ENCODE peak calls at places on chromosome 4, in seven cellular contexts. B is fibroblast of the aortic adventitia, V is T-helper 9 cell, W is small intestine, I is pancreas, C is germinal center, O is uterus. M is an unnamed sample.

GRCh38 chr4:11483076-11483475 is 54.4 kb upstream of the HS3ST1 start:
- DNase-seq in V (no peak), I (no peak), B (peak), O (no peak), W (no peak), C (no peak), M (no peak)

GRCh38 chr4:127995776-127996175 is 30.6 kb downstream of the ABHD18 start:
- DNase-seq in W (no peak), B (no peak), O (no peak), I (no peak), C (no peak), V (no peak), M (no peak)

GRCh38 chr4:123110147-123110546 is 187.8 kb upstream of the NUDT6 start:
- DNase-seq in V (no peak), O (no peak), B (peak), W (no peak), C (no peak), I (no peak), M (no peak)

GRCh38 chr4:56972832-56973231 is 4.6 kb downstream of the NOA1 start:
- DNase-seq in C (no peak), W (no peak), O (no peak), V (no peak), I (no peak), B (no peak), M (no peak)

GRCh38 chr4:102826890-102827673 is at the start of gene UBE2D3:
- DNase-seq in B (peak), C (peak), V (peak), I (peak), W (peak), O (peak), M (peak)

GRCh38 chr4:84319124-84319523 is 180.0 kb downstream of the NKX6-1 start:
- DNase-seq in I (no peak), B (peak), V (no peak), C (no peak), O (no peak), W (no peak), M (peak)

GRCh38 chr4:168480991-168481588 is 798 bp upstream of the DDX60L start:
- DNase-seq in I (no peak), B (peak), C (peak), V (peak), O (no peak), W (peak), M (no peak)

GRCh38 chr4:57190651-57191481 is 80.7 kb upstream of the IGFBP7 start:
- DNase-seq in B (peak), V (peak), C (peak), O (no peak), I (no peak), W (peak), M (no peak)

GRCh38 chr4:2248821-2249261 is 6.9 kb upstream of the HAUS3 start:
- DNase-seq in C (no peak), V (no peak), I (peak), O (no peak), W (no peak), B (no peak), M (peak)

GRCh38 chr4:7956306-7957112 is 16.8 kb upstream of the AFAP1 start:
- DNase-seq in O (peak), I (no peak), C (no peak), V (no peak), B (peak), W (no peak), M (no peak)

GRCh38 chr4:169260217-169260866 is 10.4 kb downstream of the SH3RF1 start:
- DNase-seq in C (no peak), O (no peak), W (no peak), I (no peak), V (no peak), B (no peak), M (no peak)

GRCh38 chr4:73674451-73674919 is 54.2 kb upstream of the RASSF6 start:
- DNase-seq in O (no peak), W (no peak), C (no peak), V (no peak), I (no peak), B (no peak), M (no peak)

GRCh38 chr4:116427666-116428065 is 657.7 kb downstream of the TRAM1L1 start:
- DNase-seq in I (no peak), V (no peak), W (no peak), B (no peak), O (no peak), C (no peak), M (no peak)

GRCh38 chr4:150283689-150284088 is 205.4 kb downstream of the DCLK2 start:
- DNase-seq in V (no peak), W (no peak), O (no peak), B (peak), I (no peak), C (no peak), M (no peak)

GRCh38 chr4:98232202-98232601 is 29.0 kb upstream of the RAP1GDS1 start:
- DNase-seq in O (no peak), I (no peak), W (no peak), V (no peak), B (peak), C (no peak), M (no peak)

GRCh38 chr4:74555231-74555630 is 110.3 kb downstream of the AREG start:
- DNase-seq in V (no peak), B (peak), I (no peak), W (no peak), O (no peak), C (no peak), M (no peak)

GRCh38 chr4:121758896-121759568 is 5.9 kb downstream of the SMIM43 start:
- DNase-seq in W (no peak), B (peak), I (no peak), V (no peak), C (no peak), O (no peak), M (no peak)

GRCh38 chr4:74266081-74266480 is 42.2 kb upstream of the EPGN start:
- DNase-seq in I (no peak), W (no peak), C (no peak), V (no peak), B (peak), O (no peak), M (no peak)

GRCh38 chr4:37635155-37635554 is 51.0 kb downstream of the RELL1 start:
- DNase-seq in V (no peak), O (no peak), C (no peak), W (no peak), I (no peak), B (no peak), M (no peak)

GRCh38 chr4:610411-611261 is 14.7 kb upstream of the PDE6B start:
- DNase-seq in W (peak), I (no peak), C (no peak), O (no peak), V (no peak), B (peak), M (no peak)

M was measured in tibial artery.